ENCODE peak calls at places on chromosomes 4 and X, in ten cellular contexts. Z, S, Q, R, X, L, K, F, A and O are unnamed samples.

GRCh38 chrX:100636321-100636991 is at the start of gene TSPAN6:
- DNase-seq in Z (peak; percentile 60), S (peak; percentile 43), Q (peak; percentile 93), R (peak; percentile 88), X (peak; percentile 83), L (peak; percentile 87), K (peak; percentile 6), F (peak; percentile 75), A (peak; percentile 61), O (peak; percentile 87)

GRCh38 chr4:8794491-8794890 is 77.1 kb downstream of the HMX1 start:
- DNase-seq in Z (no peak), S (no peak), Q (no peak), R (no peak), X (no peak), L (no peak), K (no peak), F (no peak), A (no peak), O (no peak)

GRCh38 chrX:100410083-100410590 is at the start of gene PCDH19:
- DNase-seq in Z (no peak), S (peak; percentile 87), Q (peak; percentile 91), R (peak; percentile 75), X (peak; percentile 50), L (peak; percentile 81), K (no peak), F (peak; percentile 29), A (no peak), O (peak; percentile 0)

GRCh38 chr4:88054909-88055308 is 47.5 kb downstream of the PKD2 start:
- DNase-seq in Z (peak; percentile 5), S (peak; percentile 15), Q (peak; percentile 84), R (no peak), X (peak; percentile 66), L (peak; percentile 69), K (peak; percentile 34), F (no peak), A (no peak), O (peak; percentile 71)

GRCh38 chr4:120754590-120754989 is 167.9 kb downstream of the PRDM5 start:
- DNase-seq in Z (no peak), S (no peak), Q (no peak), R (no peak), X (no peak), L (no peak), K (no peak), F (peak; percentile 82), A (no peak), O (no peak)

GRCh38 chr4:18529482-18529881 is 507.9 kb upstream of the LCORL start:
- DNase-seq in Z (no peak), S (peak; percentile 32), Q (no peak), R (no peak), X (no peak), L (no peak), K (no peak), F (no peak), A (no peak), O (no peak)

GRCh38 chr4:3280466-3280865 is 12.4 kb upstream of the RGS12 start:
- DNase-seq in Z (no peak), S (no peak), Q (no peak), R (no peak), X (no peak), L (no peak), K (no peak), F (no peak), A (no peak), O (no peak)

GRCh38 chr4:166734797-166735196 is 499.5 kb downstream of the SPOCK3 start:
- DNase-seq in Z (no peak), S (no peak), Q (no peak), R (no peak), X (no peak), L (no peak), K (no peak), F (no peak), A (no peak), O (no peak)

GRCh38 chr4:184203300-184203699 is 14.4 kb downstream of the ENPP6 start:
- DNase-seq in Z (no peak), S (no peak), Q (no peak), R (no peak), X (no peak), L (no peak), K (no peak), F (no peak), A (no peak), O (no peak)

GRCh38 chr4:165711436-165711835 is 161.6 kb upstream of the TLL1 start:
- DNase-seq in Z (no peak), S (no peak), Q (no peak), R (no peak), X (no peak), L (no peak), K (no peak), F (no peak), A (no peak), O (no peak)

GRCh38 chr4:83114576-83114975 is at the start of gene PLAC8:
- DNase-seq in Z (peak; percentile 43), S (no peak), Q (no peak), R (no peak), X (peak; percentile 69), L (peak; percentile 51), K (no peak), F (no peak), A (peak; percentile 34), O (no peak)

GRCh38 chr4:126604273-126604867 is 1028.4 kb upstream of the INTU start:
- DNase-seq in Z (peak; percentile 17), S (no peak), Q (no peak), R (no peak), X (peak; percentile 57), L (peak; percentile 62), K (peak; percentile 60), F (peak; percentile 36), A (no peak), O (peak; percentile 38)

GRCh38 chr4:130524057-130524456 is 1428.1 kb downstream of the C4orf33 start:
- DNase-seq in Z (no peak), S (no peak), Q (no peak), R (no peak), X (no peak), L (no peak), K (peak; percentile 1), F (no peak), A (no peak), O (no peak)

GRCh38 chr4:106294062-106294461 is 21.9 kb downstream of the TBCK start:
- DNase-seq in Z (no peak), S (no peak), Q (no peak), R (no peak), X (no peak), L (no peak), K (no peak), F (no peak), A (no peak), O (no peak)

GRCh38 chr4:145732001-145732400 is 52.1 kb downstream of the C4orf51 start:
- DNase-seq in Z (no peak), S (no peak), Q (no peak), R (no peak), X (no peak), L (no peak), K (no peak), F (no peak), A (no peak), O (no peak)

GRCh38 chr4:163554870-163555465 is 60.5 kb downstream of the TMA16 start:
- DNase-seq in Z (no peak), S (no peak), Q (no peak), R (no peak), X (peak; percentile 26), L (peak; percentile 38), K (peak; percentile 19), F (no peak), A (no peak), O (peak; percentile 11)

GRCh38 chr4:86302242-86302641 is 57.6 kb downstream of the MAPK10 start:
- DNase-seq in Z (no peak), S (no peak), Q (no peak), R (no peak), X (peak; percentile 8), L (peak; percentile 44), K (no peak), F (peak; percentile 49), A (no peak), O (no peak)